ENCODE peak calls at places on chromosomes 6 and 20, in eight cellular contexts. One of them, this sample, is unnamed.

GRCh38 chr6:15897063-15897934 is 231.6 kb upstream of the MYLIP start:
- DNase-seq in uterus: peak; percentile 39
- DNase-seq in omental fat pad: peak; percentile 25
- DNase-seq in cardiac fibroblast: no peak
- DNase-seq in mesothelial cell of epicardium: no peak
- DNase-seq in lower lobe of right lung: no peak
- DNase-seq in AG10803: peak; percentile 53
- DNase-seq in AG04450: no peak
- DNase-seq in this sample: no peak

GRCh38 chr20:61773926-61774587 is 291.6 kb downstream of the TAF4 start:
- DNase-seq in lower lobe of right lung: no peak
- DNase-seq in mesothelial cell of epicardium: no peak
- DNase-seq in uterus: no peak
- DNase-seq in AG10803: no peak
- DNase-seq in omental fat pad: no peak
- DNase-seq in cardiac fibroblast: no peak
- DNase-seq in AG04450: no peak
- DNase-seq in this sample: no peak

GRCh38 chr6:35955970-35956369 is 35.1 kb upstream of the SRPK1 start:
- DNase-seq in lower lobe of right lung: no peak
- DNase-seq in mesothelial cell of epicardium: no peak
- DNase-seq in uterus: no peak
- DNase-seq in cardiac fibroblast: no peak
- DNase-seq in omental fat pad: no peak
- DNase-seq in AG04450: no peak
- DNase-seq in AG10803: no peak
- DNase-seq in this sample: no peak

GRCh38 chr6:162999575-163000285 is 272.0 kb downstream of the PACRG start:
- DNase-seq in omental fat pad: no peak
- DNase-seq in lower lobe of right lung: no peak
- DNase-seq in AG04450: no peak
- DNase-seq in cardiac fibroblast: peak; percentile 52
- DNase-seq in uterus: no peak
- DNase-seq in AG10803: peak; percentile 85
- DNase-seq in mesothelial cell of epicardium: no peak
- DNase-seq in this sample: no peak

GRCh38 chr20:58212636-58213035 is 15.8 kb downstream of the ANKRD60 start:
- DNase-seq in mesothelial cell of epicardium: no peak
- DNase-seq in AG10803: no peak
- DNase-seq in uterus: no peak
- DNase-seq in lower lobe of right lung: no peak
- DNase-seq in omental fat pad: no peak
- DNase-seq in AG04450: no peak
- DNase-seq in cardiac fibroblast: no peak
- DNase-seq in this sample: no peak

GRCh38 chr6:34544776-34545471 is 11.2 kb downstream of the SPDEF start:
- DNase-seq in AG10803: no peak
- DNase-seq in uterus: no peak
- DNase-seq in AG04450: no peak
- DNase-seq in lower lobe of right lung: no peak
- DNase-seq in mesothelial cell of epicardium: no peak
- DNase-seq in cardiac fibroblast: peak; percentile 34
- DNase-seq in omental fat pad: no peak
- DNase-seq in this sample: no peak

GRCh38 chr6:149179431-149179830 is 138.1 kb upstream of the TAB2 start:
- DNase-seq in cardiac fibroblast: no peak
- DNase-seq in AG04450: no peak
- DNase-seq in lower lobe of right lung: no peak
- DNase-seq in mesothelial cell of epicardium: no peak
- DNase-seq in omental fat pad: no peak
- DNase-seq in AG10803: no peak
- DNase-seq in uterus: no peak
- DNase-seq in this sample: no peak

GRCh38 chr6:162273986-162274385 is 453.6 kb downstream of the PRKN start:
- DNase-seq in AG04450: no peak
- DNase-seq in uterus: no peak
- DNase-seq in mesothelial cell of epicardium: no peak
- DNase-seq in lower lobe of right lung: no peak
- DNase-seq in omental fat pad: no peak
- DNase-seq in AG10803: no peak
- DNase-seq in cardiac fibroblast: no peak
- DNase-seq in this sample: no peak

GRCh38 chr6:56480246-56480645 is 162.4 kb downstream of the DST start:
- DNase-seq in omental fat pad: no peak
- DNase-seq in uterus: no peak
- DNase-seq in cardiac fibroblast: no peak
- DNase-seq in AG04450: no peak
- DNase-seq in mesothelial cell of epicardium: no peak
- DNase-seq in lower lobe of right lung: no peak
- DNase-seq in AG10803: no peak
- DNase-seq in this sample: no peak

GRCh38 chr20:2775139-2775538 is 25.3 kb downstream of the CPXM1 start:
- DNase-seq in cardiac fibroblast: no peak
- DNase-seq in AG10803: no peak
- DNase-seq in uterus: no peak
- DNase-seq in lower lobe of right lung: no peak
- DNase-seq in omental fat pad: no peak
- DNase-seq in mesothelial cell of epicardium: no peak
- DNase-seq in AG04450: no peak
- DNase-seq in this sample: no peak

GRCh38 chr6:118551063-118551672 is 3.1 kb downstream of the PLN start:
- DNase-seq in mesothelial cell of epicardium: no peak
- DNase-seq in omental fat pad: no peak
- DNase-seq in cardiac fibroblast: peak; percentile 80
- DNase-seq in lower lobe of right lung: no peak
- DNase-seq in uterus: no peak
- DNase-seq in AG10803: peak; percentile 75
- DNase-seq in AG04450: peak; percentile 44
- DNase-seq in this sample: peak; percentile 16

GRCh38 chr20:57749861-57750260 is 40.0 kb upstream of the PMEPA1 start:
- DNase-seq in lower lobe of right lung: no peak
- DNase-seq in mesothelial cell of epicardium: no peak
- DNase-seq in AG04450: no peak
- DNase-seq in uterus: no peak
- DNase-seq in cardiac fibroblast: no peak
- DNase-seq in omental fat pad: no peak
- DNase-seq in AG10803: no peak
- DNase-seq in this sample: no peak

DNA sequence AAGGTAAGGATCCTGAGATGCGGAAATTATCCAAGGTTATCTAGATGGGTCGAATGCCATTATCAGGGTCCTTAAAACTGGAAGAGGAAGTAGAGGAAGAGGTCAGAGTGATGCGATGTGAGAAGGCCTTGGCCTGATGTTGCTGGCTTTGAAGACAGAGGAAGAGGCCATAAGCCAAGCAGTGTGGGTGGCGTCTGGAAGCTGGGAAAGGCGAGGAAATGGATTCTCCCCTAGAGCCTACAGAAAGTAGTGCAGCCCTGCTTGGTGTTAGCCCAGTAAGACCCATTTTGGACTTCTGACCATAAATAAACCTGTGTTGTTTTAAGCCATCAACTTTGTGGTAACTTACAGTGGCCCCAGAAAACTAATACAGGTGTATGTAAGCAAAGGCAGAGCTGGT is 2.0 kb downstream of the SRXN1 start:
- DNase-seq in AG10803: no peak
- DNase-seq in AG04450: no peak
- DNase-seq in lower lobe of right lung: no peak
- DNase-seq in omental fat pad: no peak
- DNase-seq in uterus: no peak
- DNase-seq in cardiac fibroblast: no peak
- DNase-seq in mesothelial cell of epicardium: no peak
- DNase-seq in this sample: no peak
- TF ChIP-seq CTCF in AG10803: peak; percentile 23
- TF ChIP-seq CTCF in AG04450: peak; percentile 24
- TF ChIP-seq CTCF in lower lobe of right lung: no peak
- TF ChIP-seq CTCF in omental fat pad: no peak
- TF ChIP-seq CTCF in uterus: no peak
- TF ChIP-seq CTCF in cardiac fibroblast: peak; percentile 21
- TF ChIP-seq CTCF in mesothelial cell of epicardium: no peak
- TF ChIP-seq CTCF in this sample: no peak

GRCh38 chr20:47356526-47357295 is at the start of gene ZMYND8:
- DNase-seq in omental fat pad: peak; percentile 79
- DNase-seq in mesothelial cell of epicardium: peak; percentile 99
- DNase-seq in lower lobe of right lung: peak; percentile 87
- DNase-seq in uterus: peak; percentile 97
- DNase-seq in AG10803: peak; percentile 89
- DNase-seq in cardiac fibroblast: peak; percentile 96
- DNase-seq in AG04450: peak; percentile 81
- DNase-seq in this sample: peak; percentile 77

GRCh38 chr20:47356220-47356525 is 326 bp downstream of the ZMYND8 start:
- DNase-seq in mesothelial cell of epicardium: no peak
- DNase-seq in uterus: no peak
- DNase-seq in AG04450: no peak
- DNase-seq in lower lobe of right lung: no peak
- DNase-seq in omental fat pad: no peak
- DNase-seq in cardiac fibroblast: no peak
- DNase-seq in AG10803: no peak
- DNase-seq in this sample: no peak

GRCh38 chr20:47358672-47359532 is 2.4 kb upstream of the ZMYND8 start:
- DNase-seq in AG10803: peak; percentile 97
- DNase-seq in mesothelial cell of epicardium: peak; percentile 47
- DNase-seq in AG04450: no peak
- DNase-seq in uterus: peak; percentile 68
- DNase-seq in cardiac fibroblast: peak; percentile 94
- DNase-seq in omental fat pad: no peak
- DNase-seq in lower lobe of right lung: peak; percentile 84
- DNase-seq in this sample: peak; percentile 84

GRCh38 chr20:47358052-47358671 is 1.7 kb upstream of the ZMYND8 start:
- DNase-seq in AG04450: no peak
- DNase-seq in lower lobe of right lung: no peak
- DNase-seq in mesothelial cell of epicardium: no peak
- DNase-seq in omental fat pad: no peak
- DNase-seq in AG10803: no peak
- DNase-seq in uterus: no peak
- DNase-seq in cardiac fibroblast: no peak
- DNase-seq in this sample: no peak

DNA sequence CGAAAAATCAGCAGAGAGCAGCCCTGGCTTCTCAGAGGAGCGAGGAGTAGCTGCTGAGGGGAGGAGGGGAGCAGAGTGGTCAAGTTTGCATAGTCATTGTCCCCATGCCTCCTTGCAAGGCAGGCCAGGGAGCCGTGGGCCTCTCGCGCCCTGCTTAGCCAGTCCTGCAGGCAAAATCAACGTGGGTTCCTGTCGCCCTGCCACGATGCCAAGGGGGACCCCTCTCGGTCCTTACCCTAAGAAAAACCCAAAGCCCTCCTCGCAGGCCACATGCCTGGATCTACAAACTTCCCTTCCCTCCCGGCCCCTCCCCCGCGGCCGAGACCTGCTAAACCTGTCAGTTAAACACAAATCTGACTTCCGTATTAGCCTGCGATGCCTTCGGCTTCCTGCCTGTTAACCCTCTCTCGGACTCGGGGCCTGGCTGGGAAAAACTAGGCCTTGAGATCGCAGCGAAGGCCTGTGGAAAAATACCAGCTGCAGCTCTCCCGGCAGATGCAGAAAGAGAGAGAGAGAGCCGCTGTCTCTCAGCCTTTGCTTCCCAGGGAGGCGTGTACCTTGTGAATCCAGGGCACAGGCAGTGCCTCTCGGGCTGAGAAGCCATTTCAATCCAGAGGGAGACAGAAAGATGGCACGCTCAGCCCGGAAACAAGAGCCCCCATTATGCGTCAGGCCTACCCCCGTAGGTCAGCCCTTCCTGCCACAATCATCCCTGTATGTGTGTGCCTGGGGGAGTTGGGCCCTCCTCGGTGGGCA is 975 bp upstream of the ZMYND8 start:
- DNase-seq in AG10803: peak; percentile 93
- DNase-seq in AG04450: peak; percentile 84
- DNase-seq in cardiac fibroblast: peak; percentile 88
- DNase-seq in uterus: peak; percentile 86
- DNase-seq in mesothelial cell of epicardium: peak; percentile 73
- DNase-seq in lower lobe of right lung: peak; percentile 94
- DNase-seq in omental fat pad: peak; percentile 51
- DNase-seq in this sample: peak; percentile 59
- TF ChIP-seq CTCF in AG10803: no peak
- TF ChIP-seq CTCF in AG04450: no peak
- TF ChIP-seq CTCF in cardiac fibroblast: no peak
- TF ChIP-seq CTCF in uterus: no peak
- TF ChIP-seq CTCF in mesothelial cell of epicardium: no peak
- TF ChIP-seq CTCF in lower lobe of right lung: no peak
- TF ChIP-seq CTCF in omental fat pad: no peak
- TF ChIP-seq CTCF in this sample: no peak

GRCh38 chr6:125789167-125789566 is 1.6 kb upstream of the NCOA7 start:
- DNase-seq in AG10803: no peak
- DNase-seq in uterus: no peak
- DNase-seq in omental fat pad: no peak
- DNase-seq in lower lobe of right lung: no peak
- DNase-seq in AG04450: no peak
- DNase-seq in mesothelial cell of epicardium: no peak
- DNase-seq in cardiac fibroblast: peak; percentile 58
- DNase-seq in this sample: no peak

GRCh38 chr6:125790403-125791150 is at the start of gene NCOA7:
- DNase-seq in lower lobe of right lung: peak; percentile 88
- DNase-seq in AG10803: peak; percentile 68
- DNase-seq in AG04450: no peak
- DNase-seq in cardiac fibroblast: peak; percentile 62
- DNase-seq in mesothelial cell of epicardium: peak; percentile 74
- DNase-seq in omental fat pad: no peak
- DNase-seq in uterus: peak; percentile 85
- DNase-seq in this sample: no peak

GRCh38 chr6:125789576-125790402 is 971 bp upstream of the NCOA7 start:
- DNase-seq in omental fat pad: no peak
- DNase-seq in AG04450: no peak
- DNase-seq in mesothelial cell of epicardium: peak; percentile 42
- DNase-seq in AG10803: peak; percentile 48
- DNase-seq in uterus: peak; percentile 67
- DNase-seq in cardiac fibroblast: peak; percentile 59
- DNase-seq in lower lobe of right lung: peak; percentile 64
- DNase-seq in this sample: no peak

GRCh38 chr6:125784365-125784764 is 6.4 kb upstream of the NCOA7 start:
- DNase-seq in lower lobe of right lung: no peak
- DNase-seq in cardiac fibroblast: peak; percentile 80
- DNase-seq in uterus: no peak
- DNase-seq in omental fat pad: no peak
- DNase-seq in AG10803: peak; percentile 25
- DNase-seq in AG04450: no peak
- DNase-seq in mesothelial cell of epicardium: no peak
- DNase-seq in this sample: no peak

DNA sequence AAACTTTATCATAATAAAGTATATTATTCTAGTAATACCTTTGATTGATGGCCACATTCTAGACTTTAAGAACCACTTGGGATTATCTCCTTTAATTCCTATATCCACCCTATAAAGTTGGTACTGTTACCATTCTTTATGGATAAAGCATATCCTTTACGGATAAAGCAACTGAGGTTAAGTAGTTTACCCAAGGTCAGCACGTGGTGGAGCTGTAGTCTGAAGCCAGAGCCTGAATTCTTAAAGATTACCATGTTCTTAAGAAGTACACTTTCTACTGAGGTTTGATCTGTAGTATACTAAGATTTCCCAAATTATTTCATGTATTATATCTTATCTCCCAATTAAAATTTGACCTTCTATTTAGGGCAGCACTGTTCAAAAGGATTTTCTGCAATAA is 3.0 kb upstream of the NCOA7 start:
- DNase-seq in cardiac fibroblast: peak; percentile 68
- DNase-seq in omental fat pad: no peak
- DNase-seq in mesothelial cell of epicardium: no peak
- DNase-seq in lower lobe of right lung: no peak
- DNase-seq in AG10803: peak; percentile 39
- DNase-seq in uterus: no peak
- DNase-seq in AG04450: no peak
- DNase-seq in this sample: no peak
- TF ChIP-seq CTCF in cardiac fibroblast: no peak
- TF ChIP-seq CTCF in omental fat pad: no peak
- TF ChIP-seq CTCF in mesothelial cell of epicardium: no peak
- TF ChIP-seq CTCF in lower lobe of right lung: peak; percentile 30
- TF ChIP-seq CTCF in AG10803: peak; percentile 42
- TF ChIP-seq CTCF in uterus: no peak
- TF ChIP-seq CTCF in AG04450: peak; percentile 17
- TF ChIP-seq CTCF in this sample: peak; percentile 41

GRCh38 chr6:130624046-130624445 is 203.2 kb upstream of the SMLR1 start:
- DNase-seq in uterus: no peak
- DNase-seq in lower lobe of right lung: no peak
- DNase-seq in mesothelial cell of epicardium: no peak
- DNase-seq in cardiac fibroblast: peak; percentile 63
- DNase-seq in omental fat pad: no peak
- DNase-seq in AG04450: no peak
- DNase-seq in AG10803: no peak
- DNase-seq in this sample: no peak
- TF ChIP-seq CTCF in uterus: no peak
- TF ChIP-seq CTCF in lower lobe of right lung: no peak
- TF ChIP-seq CTCF in mesothelial cell of epicardium: no peak
- TF ChIP-seq CTCF in cardiac fibroblast: no peak
- TF ChIP-seq CTCF in omental fat pad: no peak
- TF ChIP-seq CTCF in AG04450: no peak
- TF ChIP-seq CTCF in AG10803: no peak
- TF ChIP-seq CTCF in this sample: no peak

This sample was measured in AG09319.